ENCODE peak calls at places on chromosomes 16 and 17, in eight cellular contexts. One of them, this sample, is unnamed.

GRCh38 chr16:29900102-29900887 is at the start of gene ASPHD1:
- DNase-seq in pons: peak
- DNase-seq in spleen: peak
- DNase-seq in HTR-8/SVneo: peak
- DNase-seq in activated T-cell treated with anti-CD3 and anti-CD28 coated beads, Interleukin-2, amount 50 U/mL, for 72 hours: peak
- DNase-seq in HFFc6: peak
- DNase-seq in NCI-H1105 treated with DMSO at 0.1 percent for 48 hours: peak
- DNase-seq in A549: peak
- DNase-seq in this sample: peak

GRCh38 chr16:83393196-83393981 is 414.4 kb upstream of the HSBP1 start:
- DNase-seq in pons: no peak
- DNase-seq in spleen: no peak
- DNase-seq in HTR-8/SVneo: no peak
- DNase-seq in activated T-cell treated with anti-CD3 and anti-CD28 coated beads, Interleukin-2, amount 50 U/mL, for 72 hours: no peak
- DNase-seq in HFFc6: no peak
- DNase-seq in NCI-H1105 treated with DMSO at 0.1 percent for 48 hours: no peak
- DNase-seq in A549: no peak
- DNase-seq in this sample: no peak

GRCh38 chr16:28597692-28598261 is 927 bp upstream of the SULT1A2 start:
- DNase-seq in pons: no peak
- DNase-seq in spleen: peak
- DNase-seq in HTR-8/SVneo: peak
- DNase-seq in activated T-cell treated with anti-CD3 and anti-CD28 coated beads, Interleukin-2, amount 50 U/mL, for 72 hours: no peak
- DNase-seq in HFFc6: peak
- DNase-seq in NCI-H1105 treated with DMSO at 0.1 percent for 48 hours: no peak
- DNase-seq in A549: peak
- DNase-seq in this sample: peak

GRCh38 chr16:12398029-12398735 is 405.5 kb downstream of the CPPED1 start:
- DNase-seq in pons: no peak
- DNase-seq in spleen: no peak
- DNase-seq in HTR-8/SVneo: no peak
- DNase-seq in activated T-cell treated with anti-CD3 and anti-CD28 coated beads, Interleukin-2, amount 50 U/mL, for 72 hours: no peak
- DNase-seq in HFFc6: no peak
- DNase-seq in NCI-H1105 treated with DMSO at 0.1 percent for 48 hours: peak
- DNase-seq in A549: no peak
- DNase-seq in this sample: no peak

GRCh38 chr16:57258226-57258909 is 13.3 kb downstream of the ARL2BP start:
- DNase-seq in pons: no peak
- DNase-seq in spleen: peak
- DNase-seq in HTR-8/SVneo: no peak
- DNase-seq in activated T-cell treated with anti-CD3 and anti-CD28 coated beads, Interleukin-2, amount 50 U/mL, for 72 hours: no peak
- DNase-seq in HFFc6: no peak
- DNase-seq in NCI-H1105 treated with DMSO at 0.1 percent for 48 hours: no peak
- DNase-seq in A549: no peak
- DNase-seq in this sample: no peak

GRCh38 chr17:76151896-76152454 is 10.9 kb upstream of the FOXJ1 start:
- DNase-seq in pons: no peak
- DNase-seq in spleen: peak
- DNase-seq in HTR-8/SVneo: no peak
- DNase-seq in activated T-cell treated with anti-CD3 and anti-CD28 coated beads, Interleukin-2, amount 50 U/mL, for 72 hours: no peak
- DNase-seq in HFFc6: no peak
- DNase-seq in NCI-H1105 treated with DMSO at 0.1 percent for 48 hours: no peak
- DNase-seq in A549: no peak
- DNase-seq in this sample: no peak

GRCh38 chr17:38747385-38748328 is 479 bp downstream of the PCGF2 start:
- DNase-seq in pons: no peak
- DNase-seq in spleen: no peak
- DNase-seq in HTR-8/SVneo: no peak
- DNase-seq in activated T-cell treated with anti-CD3 and anti-CD28 coated beads, Interleukin-2, amount 50 U/mL, for 72 hours: no peak
- DNase-seq in HFFc6: no peak
- DNase-seq in NCI-H1105 treated with DMSO at 0.1 percent for 48 hours: no peak
- DNase-seq in A549: peak
- DNase-seq in this sample: no peak

GRCh38 chr17:83061586-83061985 is 17.8 kb upstream of the METRNL start:
- DNase-seq in pons: no peak
- DNase-seq in spleen: peak
- DNase-seq in HTR-8/SVneo: no peak
- DNase-seq in activated T-cell treated with anti-CD3 and anti-CD28 coated beads, Interleukin-2, amount 50 U/mL, for 72 hours: no peak
- DNase-seq in HFFc6: no peak
- DNase-seq in NCI-H1105 treated with DMSO at 0.1 percent for 48 hours: no peak
- DNase-seq in A549: no peak
- DNase-seq in this sample: no peak

This sample was measured in pancreas.